ENCODE peak calls at places on chromosome 1, in four cellular contexts. D is ureter; Y is stimulated activated CD8-positive, alpha-beta memory T cell treated with anti-CD3 and anti-CD28 coated beads, Interleukin-15, amount 100 ng/mL, for 1 hour; I is activated T-helper 1 cell treated with anti-CD3 and anti-CD28 coated beads, Interleukin-12 subunit alpha, Interleukin-12 subunit beta, Interleukin-2, Interleukin-4 antibody, amounts not matched to agents 30 ng/mL and 10 ng/mL and 1 ng/mL, durations not matched to agents 14 hours and 24 hours and 36 hours. B is an unnamed sample.

GRCh38 chr1:219659682-219660081 is 46.8 kb upstream of the ZC3H11B start:
- DNase-seq in D (no peak), Y (no peak), I (no peak), B (no peak)

GRCh38 chr1:214416417-214417212 is 134.8 kb downstream of the PTPN14 start:
- DNase-seq in D (no peak), I (no peak), Y (no peak), B (no peak)

GRCh38 chr1:196178083-196178635 is 430.1 kb downstream of the KCNT2 start:
- DNase-seq in I (no peak), Y (no peak), D (no peak), B (no peak)

GRCh38 chr1:27940297-27940696 is 5.5 kb downstream of the SMPDL3B start:
- DNase-seq in Y (peak), I (peak), D (no peak), B (peak)

GRCh38 chr1:4549933-4550332 is 104.5 kb upstream of the AJAP1 start:
- DNase-seq in I (no peak), Y (no peak), D (no peak), B (peak)

GRCh38 chr1:178192686-178193085 is 98.8 kb downstream of the RASAL2 start:
- DNase-seq in D (peak), Y (no peak), I (no peak), B (no peak)

GRCh38 chr1:87684194-87684593 is 355.5 kb downstream of the LMO4 start:
- DNase-seq in Y (no peak), D (peak), I (no peak), B (peak)

GRCh38 chr1:9494936-9495758 is 44.1 kb upstream of the SLC25A33 start:
- DNase-seq in D (peak), I (peak), Y (peak), B (peak)

GRCh38 chr1:93965888-93966287 is 56.7 kb upstream of the GCLM start:
- DNase-seq in I (no peak), D (no peak), Y (no peak), B (no peak)

GRCh38 chr1:1001631-1002300 is 1.9 kb upstream of the HES4 start:
- DNase-seq in Y (peak), I (peak), D (peak), B (peak)

GRCh38 chr1:100713636-100714035 is 5.9 kb upstream of the VCAM1 start:
- DNase-seq in D (no peak), I (no peak), Y (no peak), B (no peak)

GRCh38 chr1:111199881-111200801 is at the start of gene DENND2D:
- DNase-seq in D (peak), I (peak), Y (no peak), B (no peak)

B was measured in neural progenitor cell.